ENCODE peak calls at places on chromosomes 16 and 17, in nine cellular contexts. H is GM23248, U is DND-41, W is A549, L is hepatocyte, P is mesendoderm, S is OCI-LY7, F is astrocyte, B is fibroblast of lung. C is an unnamed sample.

GRCh38 chr17:64125937-64126336 is 4.0 kb downstream of the ERN1 start:
- DNase-seq in P (no peak), S (no peak), L (no peak), B (no peak), W (no peak), F (no peak), H (peak; percentile 65), U (no peak), C (no peak)

GRCh38 chr16:26627958-26628357 is 438.8 kb upstream of the C16orf82 start:
- DNase-seq in U (no peak), P (no peak), F (no peak), H (no peak), B (no peak), W (no peak), S (no peak), L (no peak), C (no peak)

GRCh38 chr17:64202683-64203430 is 60.2 kb downstream of the TEX2 start:
- DNase-seq in L (no peak), W (no peak), F (peak; percentile 86), U (no peak), P (peak; percentile 71), B (no peak), H (peak; percentile 90), S (no peak), C (peak; percentile 83)

GRCh38 chr16:68382296-68382718 is 66.0 kb downstream of the SMPD3 start:
- DNase-seq in B (no peak), W (peak; percentile 47), F (no peak), P (no peak), H (no peak), L (no peak), U (peak; percentile 76), S (peak; percentile 65), C (no peak)

GRCh38 chr17:28379814-28380571 is 8.5 kb downstream of the SARM1 start:
- DNase-seq in S (no peak), L (peak; percentile 24), H (peak; percentile 60), F (peak; percentile 48), U (no peak), B (no peak), W (no peak), P (peak; percentile 90), C (peak; percentile 99)

GRCh38 chr17:7972131-7972785 is 30.2 kb upstream of the GUCY2D start:
- DNase-seq in W (no peak), H (peak; percentile 52), L (no peak), P (peak; percentile 22), S (peak; percentile 12), U (no peak), B (peak; percentile 13), F (no peak), C (no peak)

GRCh38 chr16:57513371-57514102 is 22.8 kb downstream of the CCDC102A start:
- DNase-seq in L (peak; percentile 85), P (no peak), W (no peak), F (no peak), H (no peak), S (no peak), U (no peak), B (no peak), C (no peak)

GRCh38 chr16:188674-189073 is 8.4 kb downstream of the HBQ1 start:
- DNase-seq in U (peak; percentile 53), S (peak; percentile 61), P (peak; percentile 46), B (no peak), H (no peak), L (no peak), W (no peak), F (no peak), C (no peak)

GRCh38 chr17:81285179-81285878 is 9.8 kb downstream of the SLC38A10 start:
- DNase-seq in P (no peak), W (no peak), S (no peak), B (peak; percentile 21), F (peak; percentile 6), L (no peak), H (no peak), U (peak; percentile 45), C (no peak)

GRCh38 chr17:33929181-33929724 is 325.8 kb upstream of the CCL2 start:
- DNase-seq in F (no peak), H (no peak), W (no peak), P (peak; percentile 91), U (no peak), S (no peak), L (no peak), B (no peak), C (no peak)

GRCh38 chr16:19083670-19084069 is 16.3 kb downstream of the COQ7 start:
- DNase-seq in P (no peak), U (no peak), L (no peak), W (no peak), F (no peak), B (no peak), H (no peak), S (no peak), C (no peak)

GRCh38 chr16:88685156-88686061 is 898 bp downstream of the SNAI3 start:
- DNase-seq in U (peak; percentile 31), H (peak; percentile 86), F (no peak), W (peak; percentile 84), L (peak; percentile 72), S (peak; percentile 65), B (peak; percentile 48), P (no peak), C (peak; percentile 25)

GRCh38 chr16:49923411-49923810 is 67.5 kb upstream of the ZNF423 start:
- DNase-seq in P (no peak), F (no peak), W (no peak), S (no peak), B (no peak), L (no peak), U (no peak), H (no peak), C (no peak)

GRCh38 chr17:82468692-82469091 is 10.2 kb downstream of the NARF start:
- DNase-seq in U (no peak), H (no peak), L (no peak), P (no peak), S (no peak), W (no peak), B (no peak), F (peak; percentile 42), C (no peak)

GRCh38 chr16:75064403-75065148 is 52.0 kb downstream of the LDHD start:
- DNase-seq in P (no peak), F (peak; percentile 51), B (no peak), L (peak; percentile 64), U (peak; percentile 85), H (no peak), W (no peak), S (no peak), C (no peak)

GRCh38 chr17:76199466-76199865 is 40.8 kb downstream of the RNF157 start:
- DNase-seq in H (no peak), B (no peak), L (no peak), W (no peak), S (no peak), P (no peak), F (no peak), U (peak; percentile 66), C (no peak)

GRCh38 chr16:69477546-69477945 is 53.1 kb downstream of the CYB5B start:
- DNase-seq in H (peak; percentile 17), L (no peak), B (peak; percentile 47), S (no peak), P (no peak), F (peak; percentile 20), U (no peak), W (no peak), C (no peak)

GRCh38 chr17:82029391-82029790 is 2.1 kb upstream of the RAC3 start:
- DNase-seq in H (no peak), S (no peak), W (no peak), F (no peak), U (no peak), P (no peak), L (no peak), B (no peak), C (no peak)

GRCh38 chr16:71423865-71424264 is 18.0 kb downstream of the TLE7 start:
- DNase-seq in F (no peak), W (no peak), H (no peak), B (no peak), U (no peak), S (no peak), L (no peak), P (no peak), C (no peak)
- H3K4me2 ChIP-seq in F (no peak overlapping the region), W (no peak overlapping the region), H (no peak overlapping the region), B (no peak overlapping the region), U (no peak overlapping the region), S (no peak overlapping the region), L (no peak overlapping the region), P (no peak overlapping the region), C (no peak overlapping the region)

GRCh38 chr16:82582971-82583370 is 43.8 kb upstream of the CDH13 start:
- DNase-seq in W (no peak), P (no peak), B (no peak), U (no peak), S (no peak), F (no peak), H (peak; percentile 40), L (no peak), C (no peak)
- H3K4me2 ChIP-seq in W (no peak overlapping the region), P (no peak overlapping the region), B (no peak overlapping the region), U (no peak overlapping the region), S (no peak overlapping the region), F (no peak overlapping the region), H (no peak overlapping the region), L (no peak overlapping the region), C (no peak overlapping the region)

GRCh38 chr17:13599808-13600398 is 1.8 kb downstream of the HS3ST3A1 start:
- DNase-seq in U (no peak), B (peak; percentile 49), P (no peak), F (no peak), L (no peak), W (no peak), S (no peak), H (peak; percentile 49), C (no peak)
- H3K4me2 ChIP-seq in U (no peak overlapping the region), B (peak overlapping the region; percentile 78), P (peak overlapping the region; percentile 64), F (peak overlapping the region; percentile 92), L (peak overlapping the region; percentile 98), W (no peak overlapping the region), S (no peak overlapping the region), H (peak overlapping the region; percentile 99), C (peak overlapping the region; percentile 41)

GRCh38 chr17:74392848-74393247 is 25.5 kb downstream of the GPR142 start:
- DNase-seq in B (no peak), P (peak; percentile 44), U (no peak), W (no peak), L (no peak), S (peak; percentile 54), H (no peak), F (no peak), C (no peak)

GRCh38 chr17:74394275-74394950 is 27.1 kb downstream of the GPR142 start:
- DNase-seq in W (no peak), S (no peak), H (no peak), L (no peak), U (no peak), P (no peak), B (no peak), F (no peak), C (no peak)

GRCh38 chr17:74396567-74396966 is 29.3 kb downstream of the GPR142 start:
- DNase-seq in B (no peak), H (no peak), U (no peak), P (no peak), F (no peak), W (no peak), L (no peak), S (no peak), C (no peak)

GRCh38 chr17:74393323-74393942 is 26.1 kb downstream of the GPR142 start:
- DNase-seq in S (no peak), P (no peak), F (peak; percentile 35), W (no peak), H (peak; percentile 45), U (no peak), B (no peak), L (no peak), C (no peak)

DNA sequence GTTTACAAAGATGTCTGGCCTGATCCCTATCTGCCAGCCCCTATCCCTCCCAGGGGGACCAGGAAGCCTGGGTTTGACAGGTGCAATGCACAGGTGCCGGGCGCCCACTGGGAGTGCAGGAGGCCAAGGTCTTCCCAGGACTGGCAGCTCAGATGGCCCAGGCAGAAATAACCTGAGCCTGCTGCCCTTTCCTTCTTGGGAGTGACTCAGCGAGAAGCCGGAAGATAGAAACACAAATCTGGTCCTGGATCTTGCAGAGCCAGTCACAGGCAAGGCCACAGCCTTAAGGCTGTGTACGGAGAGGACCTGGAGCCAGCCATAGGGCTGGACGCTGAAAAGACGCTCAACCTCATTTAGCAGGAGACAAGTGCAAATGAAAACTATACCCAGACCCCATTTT is 27.7 kb downstream of the GPR142 start:
- DNase-seq in B (no peak), P (no peak), S (no peak), F (no peak), W (no peak), L (no peak), U (no peak), H (no peak), C (no peak)
- H3K4me2 ChIP-seq in B (no peak overlapping the region), P (no peak overlapping the region), S (no peak overlapping the region), F (no peak overlapping the region), W (no peak overlapping the region), L (no peak overlapping the region), U (no peak overlapping the region), H (no peak overlapping the region), C (no peak overlapping the region)

C was measured in mammary epithelial cell.